ENCODE peak calls at places on chromosomes 1 and 21, in nine cellular contexts. J is T follicular helper cell, Y is fibroblast of the conjunctiva, Q is Calu3, V is SW 1271, I is heart left ventricle, W is WTC11, H is NT2/D1, S is mesothelial cell of epicardium. D is an unnamed sample.

GRCh38 chr1:110768595-110768994 is 93.9 kb upstream of the KCNA3 start:
- DNase-seq in H (no peak), J (no peak), I (no peak), S (no peak), W (no peak), Y (no peak), V (no peak), Q (no peak), D (no peak)

GRCh38 chr1:92572520-92572919 is 85.8 kb upstream of the GFI1 start:
- DNase-seq in Y (no peak), J (no peak), H (no peak), Q (no peak), S (no peak), W (no peak), I (no peak), V (no peak), D (no peak)

GRCh38 chr21:37036177-37036576 is 29.7 kb downstream of the RIPPLY3 start:
- DNase-seq in Q (no peak), V (no peak), J (no peak), H (no peak), S (no peak), I (no peak), W (no peak), Y (no peak), D (no peak)

GRCh38 chr1:150558328-150558727 is 9.1 kb downstream of the ADAMTSL4 start:
- DNase-seq in I (no peak), W (no peak), Y (no peak), H (no peak), V (no peak), Q (no peak), J (no peak), S (no peak), D (no peak)

GRCh38 chr1:163703794-163704193 is 382.0 kb downstream of the NUF2 start:
- DNase-seq in I (no peak), S (no peak), Y (no peak), J (no peak), Q (no peak), H (no peak), W (no peak), V (no peak), D (no peak)

GRCh38 chr1:220879090-220879508 is at the start of gene HLX:
- DNase-seq in Q (peak; percentile 64), Y (peak; percentile 95), W (peak; percentile 60), S (no peak), V (peak; percentile 37), I (peak; percentile 95), J (no peak), H (peak; percentile 71), D (peak; percentile 94)

GRCh38 chr1:67683736-67684525 is 1.1 kb upstream of the GADD45A start:
- DNase-seq in W (no peak), I (no peak), Y (no peak), J (no peak), S (no peak), H (no peak), Q (no peak), V (peak; percentile 12), D (no peak)

GRCh38 chr1:38817958-38818705 is 41.4 kb downstream of the RRAGC start:
- DNase-seq in H (peak; percentile 65), J (peak; percentile 12), I (no peak), Y (no peak), W (peak; percentile 83), S (peak; percentile 85), Q (peak; percentile 60), V (no peak), D (no peak)

GRCh38 chr1:11654571-11655262 is at the start of gene FBXO44:
- DNase-seq in Q (peak; percentile 56), Y (no peak), J (peak; percentile 62), V (no peak), H (no peak), I (peak; percentile 50), W (peak; percentile 88), S (no peak), D (peak; percentile 90)

GRCh38 chr1:220385158-220385557 is 112.9 kb upstream of the RAB3GAP2 start:
- DNase-seq in J (no peak), Q (no peak), I (no peak), S (no peak), V (no peak), Y (no peak), H (no peak), W (no peak), D (no peak)

GRCh38 chr1:157678721-157679120 is 21.8 kb downstream of the FCRL3 start:
- DNase-seq in H (no peak), Q (peak; percentile 51), W (no peak), S (no peak), I (no peak), J (no peak), Y (no peak), V (no peak), D (no peak)

GRCh38 chr1:30919025-30919881 is 10.7 kb upstream of the SDC3 start:
- DNase-seq in W (no peak), Y (peak; percentile 45), H (no peak), Q (no peak), S (no peak), J (no peak), I (no peak), V (no peak), D (peak; percentile 2)

GRCh38 chr1:2979191-2980072 is 41.8 kb upstream of the ACTRT2 start:
- DNase-seq in H (no peak), S (peak; percentile 33), W (no peak), Y (no peak), Q (no peak), V (no peak), I (no peak), J (no peak), D (peak; percentile 24)

GRCh38 chr1:245698860-245699259 is 544.1 kb downstream of the KIF26B start:
- DNase-seq in I (no peak), S (no peak), H (no peak), J (no peak), W (no peak), Y (no peak), Q (no peak), V (no peak), D (no peak)